ENCODE peak calls at places on chromosomes 16 and 17, in four cellular contexts. Z is EH; A is RKO; I is activated CD4-positive, alpha-beta T cell treated with anti-CD3 and anti-CD28 coated beads, Interleukin-2, amount 10 ng/mL, durations not matched to agents 7 days and 5 days. G is an unnamed sample.

GRCh38 chr16:29664133-29664912 is 1.3 kb downstream of the SPN start:
- DNase-seq in Z (no peak), A (no peak), I (peak; percentile 45), G (no peak)

GRCh38 chr16:4653981-4654380 is 29.4 kb downstream of the MGRN1 start:
- DNase-seq in Z (no peak), A (no peak), I (no peak), G (no peak)

GRCh38 chr17:4523946-4524345 is 25.3 kb downstream of the SPNS2 start:
- DNase-seq in Z (no peak), A (no peak), I (no peak), G (no peak)

GRCh38 chr16:78444-79145 is 570 bp downstream of the MPG start:
- DNase-seq in Z (peak; percentile 59), A (peak; percentile 61), I (no peak), G (peak; percentile 46)

GRCh38 chr17:4019400-4019799 is 55.2 kb upstream of the ATP2A3 start:
- DNase-seq in Z (no peak), A (no peak), I (no peak), G (no peak)

GRCh38 chr16:66441586-66442375 is 14.7 kb downstream of the BEAN1 start:
- DNase-seq in Z (peak; percentile 69), A (no peak), I (no peak), G (peak; percentile 63)

GRCh38 chr17:15371731-15372130 is 30.3 kb upstream of the TEKT3 start:
- DNase-seq in Z (no peak), A (no peak), I (no peak), G (no peak)

GRCh38 chr17:8393470-8394231 is 4.0 kb downstream of the RNF222 start:
- DNase-seq in Z (peak; percentile 48), A (peak; percentile 31), I (peak; percentile 57), G (no peak)

GRCh38 chr16:54208262-54208661 is 78.3 kb downstream of the IRX3 start:
- DNase-seq in Z (no peak), A (no peak), I (no peak), G (peak; percentile 34)

GRCh38 chr16:1125471-1125870 is 27.4 kb upstream of the CACNA1H start:
- DNase-seq in Z (peak; percentile 39), A (peak; percentile 30), I (peak; percentile 20), G (peak; percentile 6)

GRCh38 chr17:18362509-18363020 is 785 bp downstream of the SHMT1 start:
- DNase-seq in Z (peak; percentile 24), A (peak; percentile 70), I (peak; percentile 25), G (peak; percentile 29)

GRCh38 chr17:32771396-32771795 is 105.5 kb downstream of the MYO1D start:
- DNase-seq in Z (no peak), A (peak; percentile 59), I (no peak), G (no peak)

G was measured in AG10803.